ENCODE peak calls at places on chromosomes 12 and 14, in ten cellular contexts. N is heart right ventricle; O is neural crest cell; W is NCI-H1436; F is anterior cingulate cortex; A is activated T-helper 1 cell treated with anti-CD3 and anti-CD28 coated beads, Interleukin-2, amount 50 U/mL, for 16 hours; B is MG63; Y is endothelial cell; L is NCI-H2081; Q is AG08395. S is an unnamed sample.

GRCh38 chr12:16893426-16893825 is 287.5 kb upstream of the LMO3 start:
- DNase-seq in F (no peak), N (no peak), A (no peak), Y (no peak), L (no peak), Q (no peak), B (no peak), O (no peak), W (no peak), S (no peak)

GRCh38 chr12:131867891-131868675 is 26.3 kb upstream of the ULK1 start:
- DNase-seq in A (no peak), W (no peak), Q (peak), B (peak), Y (no peak), O (no peak), L (no peak), F (no peak), N (no peak), S (no peak)

GRCh38 chr12:100141998-100142850 is 450 bp downstream of the BLTP3B start:
- DNase-seq in Q (no peak), N (peak), A (no peak), O (peak), B (peak), L (peak), W (peak), F (peak), Y (peak), S (no peak)

GRCh38 chr12:127957001-127957660 is 309.8 kb upstream of the TMEM132C start:
- DNase-seq in W (no peak), L (no peak), N (no peak), F (no peak), Q (peak), A (no peak), B (no peak), Y (no peak), O (no peak), S (no peak)

GRCh38 chr12:53044896-53045571 is 4.8 kb upstream of the TNS2 start:
- DNase-seq in Y (no peak), N (peak), W (no peak), O (no peak), F (no peak), A (no peak), L (no peak), Q (no peak), B (no peak), S (no peak)

GRCh38 chr14:96067985-96068930 is 29.1 kb downstream of the C14orf132 start:
- DNase-seq in O (no peak), N (no peak), L (no peak), Q (no peak), Y (no peak), B (no peak), F (no peak), W (no peak), A (no peak), S (no peak)

GRCh38 chr12:117491711-117492110 is 130.3 kb upstream of the NOS1 start:
- DNase-seq in B (no peak), Q (no peak), O (no peak), N (no peak), W (no peak), Y (no peak), F (no peak), L (no peak), A (no peak), S (no peak)

GRCh38 chr14:58826845-58827686 is 189.3 kb downstream of the DACT1 start:
- DNase-seq in L (no peak), O (no peak), W (no peak), N (no peak), A (no peak), F (no peak), Y (no peak), B (no peak), Q (no peak), S (no peak)

S was measured in GM04504.